ENCODE peak calls at places on chromosomes 5 and 9, in eight cellular contexts. Q, O, G, H, R, N, V and Y are unnamed samples.

GRCh38 chr9:7813030-7813429 is 13.5 kb upstream of the DMAC1 start:
- DNase-seq in Q (no peak), O (no peak), G (no peak), H (no peak), R (no peak), N (no peak), V (no peak), Y (no peak)

GRCh38 chr9:99513441-99514112 is 291.5 kb downstream of the SEC61B start:
- DNase-seq in Q (no peak), O (no peak), G (no peak), H (no peak), R (no peak), N (no peak), V (no peak), Y (no peak)

GRCh38 chr5:35618297-35618636 is 604 bp downstream of the SPEF2 start:
- DNase-seq in Q (no peak), O (no peak), G (no peak), H (no peak), R (no peak), N (no peak), V (no peak), Y (no peak)

GRCh38 chr5:127916875-127917573 is 166.5 kb upstream of the SLC12A2 start:
- DNase-seq in Q (no peak), O (no peak), G (no peak), H (peak), R (no peak), N (no peak), V (no peak), Y (no peak)

GRCh38 chr5:13976867-13977479 is 32.5 kb upstream of the DNAH5 start:
- DNase-seq in Q (no peak), O (no peak), G (no peak), H (no peak), R (peak), N (peak), V (no peak), Y (no peak)

GRCh38 chr5:181167814-181168488 is 20.6 kb downstream of the OR2V2 start:
- DNase-seq in Q (no peak), O (no peak), G (no peak), H (no peak), R (no peak), N (no peak), V (peak), Y (no peak)

GRCh38 chr5:57681942-57682341 is 199.3 kb upstream of the ACTBL2 start:
- DNase-seq in Q (no peak), O (no peak), G (no peak), H (no peak), R (peak), N (peak), V (no peak), Y (peak)

GRCh38 chr5:179959627-179960026 is 51.9 kb upstream of the TBC1D9B start:
- DNase-seq in Q (no peak), O (no peak), G (no peak), H (no peak), R (no peak), N (no peak), V (no peak), Y (no peak)

GRCh38 chr9:74415995-74416394 is 81.1 kb upstream of the RORB start:
- DNase-seq in Q (no peak), O (no peak), G (no peak), H (no peak), R (no peak), N (no peak), V (no peak), Y (no peak)

GRCh38 chr9:14320272-14321245 is 6.6 kb upstream of the NFIB start:
- DNase-seq in Q (no peak), O (no peak), G (no peak), H (peak), R (peak), N (peak), V (peak), Y (no peak)

GRCh38 chr5:158644301-158644700 is 455.4 kb downstream of the EBF1 start:
- DNase-seq in Q (no peak), O (no peak), G (no peak), H (no peak), R (peak), N (no peak), V (no peak), Y (no peak)

GRCh38 chr5:126866837-126867236 is 89.9 kb downstream of the LMNB1 start:
- DNase-seq in Q (no peak), O (no peak), G (no peak), H (no peak), R (no peak), N (no peak), V (no peak), Y (no peak)

GRCh38 chr5:99019254-99019653 is 90.4 kb upstream of the CHD1 start:
- DNase-seq in Q (no peak), O (no peak), G (no peak), H (no peak), R (peak), N (no peak), V (no peak), Y (no peak)

GRCh38 chr5:127647361-127647958 is 1.4 kb upstream of the CTXN3 start:
- DNase-seq in Q (no peak), O (no peak), G (no peak), H (no peak), R (no peak), N (peak), V (no peak), Y (no peak)

GRCh38 chr9:98583417-98583816 is 125.3 kb downstream of the GABBR2 start:
- DNase-seq in Q (no peak), O (no peak), G (no peak), H (no peak), R (peak), N (no peak), V (no peak), Y (no peak)

GRCh38 chr5:78633710-78634109 is 14.9 kb downstream of the LHFPL2 start:
- DNase-seq in Q (no peak), O (no peak), G (no peak), H (no peak), R (peak), N (no peak), V (no peak), Y (no peak)

GRCh38 chr5:131209506-131210191 is 38.9 kb downstream of the LYRM7 start:
- DNase-seq in Q (no peak), O (no peak), G (no peak), H (no peak), R (no peak), N (no peak), V (peak), Y (peak)

GRCh38 chr5:87243161-87243877 is 24.4 kb upstream of the RASA1 start:
- DNase-seq in Q (no peak), O (no peak), G (no peak), H (no peak), R (peak), N (peak), V (no peak), Y (peak)

GRCh38 chr9:32431940-32432555 is 47.6 kb downstream of the ACO1 start:
- DNase-seq in Q (no peak), O (no peak), G (peak), H (peak), R (peak), N (peak), V (peak), Y (no peak)

GRCh38 chr9:88742483-88742882 is 207.5 kb downstream of the NXNL2 start:
- DNase-seq in Q (no peak), O (peak), G (no peak), H (no peak), R (peak), N (peak), V (no peak), Y (no peak)

GRCh38 chr5:81572201-81572600 is 178.3 kb upstream of the ACOT12 start:
- DNase-seq in Q (no peak), O (no peak), G (no peak), H (no peak), R (no peak), N (no peak), V (no peak), Y (no peak)

GRCh38 chr5:6504677-6505414 is 56.2 kb downstream of the UBE2QL1 start:
- DNase-seq in Q (no peak), O (no peak), G (no peak), H (no peak), R (peak), N (peak), V (no peak), Y (no peak)

GRCh38 chr5:81425569-81425968 is 31.6 kb upstream of the ACOT12 start:
- DNase-seq in Q (no peak), O (no peak), G (no peak), H (no peak), R (peak), N (peak), V (no peak), Y (no peak)

GRCh38 chr5:168117469-168117868 is 174.0 kb upstream of the WWC1 start:
- DNase-seq in Q (no peak), O (no peak), G (no peak), H (no peak), R (no peak), N (no peak), V (no peak), Y (no peak)

GRCh38 chr5:157603333-157604190 is 28.0 kb upstream of the ADAM19 start:
- DNase-seq in Q (no peak), O (no peak), G (no peak), H (no peak), R (peak), N (peak), V (no peak), Y (peak)

GRCh38 chr5:134242146-134242545 is 16.3 kb upstream of the PPP2CA start:
- DNase-seq in Q (no peak), O (no peak), G (peak), H (no peak), R (peak), N (no peak), V (no peak), Y (no peak)

GRCh38 chr9:73155968-73156592 is 4.4 kb downstream of the ANXA1 start:
- DNase-seq in Q (no peak), O (no peak), G (no peak), H (no peak), R (no peak), N (no peak), V (no peak), Y (no peak)

GRCh38 chr9:111078391-111079038 is 40.2 kb upstream of the LPAR1 start:
- DNase-seq in Q (no peak), O (no peak), G (no peak), H (no peak), R (no peak), N (no peak), V (no peak), Y (no peak)

GRCh38 chr5:145178667-145179523 is 656.2 kb downstream of the PRELID2 start:
- DNase-seq in Q (no peak), O (no peak), G (no peak), H (no peak), R (peak), N (peak), V (no peak), Y (no peak)

GRCh38 chr5:94102849-94103248 is 361.4 kb upstream of the POU5F2 start:
- DNase-seq in Q (no peak), O (no peak), G (no peak), H (no peak), R (no peak), N (no peak), V (no peak), Y (no peak)

GRCh38 chr9:37033753-37034319 is at the start of gene PAX5:
- DNase-seq in Q (no peak), O (no peak), G (no peak), H (no peak), R (no peak), N (no peak), V (no peak), Y (no peak)

GRCh38 chr9:37033141-37033540 is 927 bp downstream of the PAX5 start:
- DNase-seq in Q (no peak), O (no peak), G (no peak), H (no peak), R (no peak), N (no peak), V (no peak), Y (no peak)

GRCh38 chr9:37031902-37032301 is 2.2 kb downstream of the PAX5 start:
- DNase-seq in Q (no peak), O (no peak), G (no peak), H (no peak), R (no peak), N (no peak), V (no peak), Y (no peak)

GRCh38 chr9:37031081-37031480 is 3.0 kb downstream of the PAX5 start:
- DNase-seq in Q (no peak), O (no peak), G (no peak), H (no peak), R (no peak), N (no peak), V (no peak), Y (no peak)

GRCh38 chr9:37032713-37033112 is 1.4 kb downstream of the PAX5 start:
- DNase-seq in Q (no peak), O (no peak), G (no peak), H (no peak), R (no peak), N (no peak), V (no peak), Y (no peak)
- H3K4me3 ChIP-seq in Q (no peak), O (no peak), G (no peak), H (no peak), R (no peak), N (no peak), V (no peak), Y (no peak)

GRCh38 chr9:76394023-76394895 is at the start of gene RFK:
- DNase-seq in Q (peak), O (peak), G (peak), H (peak), R (peak), N (peak), V (peak), Y (no peak)
- TF ChIP-seq CTCF in Q (peak), O (peak), G (peak), H (no peak), R (peak), N (peak), V (peak), Y (peak)

DNA sequence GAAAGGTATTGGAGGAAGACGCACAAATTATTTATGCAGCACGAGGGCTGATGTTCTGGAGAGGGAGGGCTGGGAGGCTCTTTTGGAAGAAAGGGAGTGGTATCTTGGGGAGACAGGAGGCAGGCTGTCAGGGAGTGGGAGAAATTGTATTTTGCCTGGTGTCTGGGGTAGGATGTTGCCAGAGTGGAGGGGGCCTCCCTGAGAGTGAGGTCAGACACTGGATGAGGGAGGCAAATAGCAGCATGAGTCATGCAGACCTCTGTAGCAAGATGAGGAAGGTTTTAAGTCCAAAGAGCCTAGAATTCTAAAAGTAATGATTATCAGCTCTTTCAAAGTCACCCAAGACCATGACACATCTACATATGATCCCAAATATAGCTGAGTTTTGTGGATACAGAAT is 158.0 kb downstream of the DMRT2 start:
- DNase-seq in Q (no peak), O (no peak), G (no peak), H (no peak), R (peak), N (no peak), V (no peak), Y (no peak)
- H3K4me3 ChIP-seq in Q (no peak), O (no peak), G (no peak), H (no peak), R (no peak), N (no peak), V (no peak), Y (no peak)

DNA sequence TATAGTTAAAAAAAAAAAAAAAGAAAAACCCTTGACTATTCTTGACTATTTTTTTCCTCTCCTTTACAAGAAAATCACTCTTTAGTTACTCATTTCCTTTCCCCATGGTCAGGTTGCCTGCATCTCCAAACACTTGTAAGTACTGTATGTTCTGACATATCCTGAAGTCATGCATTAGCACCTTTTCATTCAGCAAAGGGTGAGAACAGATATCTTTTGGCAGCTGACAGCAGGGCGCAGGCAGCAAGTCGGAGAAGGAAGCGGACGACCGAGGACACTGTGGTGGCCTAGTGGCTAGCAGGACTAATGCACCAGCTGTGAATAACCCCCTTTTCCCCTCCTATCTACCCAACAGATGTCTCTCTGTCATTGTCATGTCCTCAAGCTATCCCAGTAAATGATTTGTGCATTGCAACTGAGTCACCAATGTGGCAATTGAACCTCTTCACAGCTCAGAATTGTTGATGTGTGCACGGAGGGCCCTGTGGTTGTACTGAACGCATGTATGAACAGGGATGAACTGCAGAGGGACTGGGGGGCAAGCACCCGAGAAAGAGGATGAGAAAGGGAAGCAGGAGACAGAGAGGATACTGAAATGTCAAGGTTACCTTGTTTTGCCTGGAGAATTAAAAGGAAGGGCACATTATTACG is 996.0 kb upstream of the ARRDC3 start:
- DNase-seq in Q (no peak), O (no peak), G (peak), H (no peak), R (peak), N (peak), V (no peak), Y (peak)
- TF ChIP-seq CTCF in Q (no peak), O (no peak), G (no peak), H (no peak), R (no peak), N (no peak), V (no peak), Y (no peak)

DNA sequence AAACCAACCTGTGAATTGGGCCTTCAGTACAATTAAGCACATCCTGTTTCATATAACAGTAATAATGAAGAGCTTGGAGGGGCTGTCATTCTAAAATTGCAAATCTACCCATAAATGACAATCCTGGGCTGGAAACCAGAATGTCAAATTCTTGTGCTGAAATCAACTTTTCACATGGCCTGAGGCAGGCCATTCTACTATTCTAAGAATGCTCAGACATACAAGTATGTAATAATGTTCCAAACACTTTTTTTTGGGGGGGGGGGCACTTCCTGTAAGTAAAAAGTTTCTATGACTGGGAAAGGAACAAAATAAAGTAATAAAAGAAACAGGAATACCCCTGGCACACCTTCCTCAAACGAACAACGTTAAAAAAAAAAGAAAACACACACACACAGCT is 1.5 kb downstream of the ETF1 start:
- DNase-seq in Q (no peak), O (no peak), G (no peak), H (no peak), R (peak), N (no peak), V (no peak), Y (no peak)
- H3K4me3 ChIP-seq in Q (peak), O (peak), G (peak), H (peak), R (peak), N (peak), V (peak), Y (peak)

GRCh38 chr5:124808842-124809268 is 62.4 kb upstream of the ZNF608 start:
- DNase-seq in Q (no peak), O (no peak), G (no peak), H (no peak), R (no peak), N (no peak), V (no peak), Y (no peak)
- TF ChIP-seq CTCF in Q (no peak), O (no peak), G (no peak), H (no peak), R (no peak), N (no peak), V (no peak), Y (no peak)

DNA sequence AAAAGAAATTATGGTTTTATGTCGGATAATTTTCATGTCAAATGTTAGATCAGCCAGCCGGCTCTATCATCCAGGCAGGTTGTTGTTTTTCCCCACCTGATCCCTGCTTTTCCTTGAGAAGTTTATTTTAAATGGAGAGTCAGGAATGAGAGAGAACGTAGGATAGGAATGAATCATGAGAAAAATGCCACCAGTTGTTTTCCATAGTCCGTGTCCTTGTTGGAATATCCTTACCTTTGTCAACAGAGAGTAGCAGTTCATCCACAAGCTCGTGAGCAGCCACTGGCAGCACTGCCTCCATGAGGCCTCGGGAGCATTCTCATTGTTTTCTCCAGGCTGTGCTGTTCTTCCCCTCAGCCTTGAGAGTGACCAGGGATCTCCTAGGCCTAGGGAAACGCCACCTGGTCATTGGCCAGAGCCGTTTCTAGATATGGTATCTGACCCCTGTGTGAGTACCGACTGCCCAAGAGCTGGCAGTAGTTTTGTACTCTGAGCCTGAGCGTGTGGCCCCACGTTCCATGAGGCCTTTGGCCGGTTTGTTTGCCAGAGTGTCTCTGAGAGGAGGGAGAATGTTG is 293.3 kb downstream of the FANCC start:
- DNase-seq in Q (no peak), O (no peak), G (peak), H (peak), R (no peak), N (no peak), V (no peak), Y (no peak)
- H3K4me3 ChIP-seq in Q (no peak), O (no peak), G (no peak), H (no peak), R (no peak), N (no peak), V (no peak), Y (no peak)

GRCh38 chr5:175878021-175878420 is 6.6 kb downstream of the CPLX2 start:
- DNase-seq in Q (no peak), O (no peak), G (no peak), H (no peak), R (no peak), N (no peak), V (no peak), Y (no peak)

GRCh38 chr5:175880213-175880612 is 8.8 kb downstream of the CPLX2 start:
- DNase-seq in Q (no peak), O (no peak), G (no peak), H (no peak), R (no peak), N (no peak), V (no peak), Y (no peak)

GRCh38 chr5:175880797-175881312 is 9.5 kb downstream of the CPLX2 start:
- DNase-seq in Q (no peak), O (no peak), G (no peak), H (no peak), R (no peak), N (no peak), V (no peak), Y (no peak)

GRCh38 chr5:175879743-175880142 is 8.4 kb downstream of the CPLX2 start:
- DNase-seq in Q (no peak), O (no peak), G (no peak), H (no peak), R (no peak), N (no peak), V (no peak), Y (no peak)

GRCh38 chr5:175878544-175879438 is 7.4 kb downstream of the CPLX2 start:
- DNase-seq in Q (no peak), O (no peak), G (no peak), H (peak), R (no peak), N (no peak), V (no peak), Y (no peak)
- TF ChIP-seq CTCF in Q (no peak), O (no peak), G (no peak), H (no peak), R (no peak), N (no peak), V (no peak), Y (no peak)